ENCODE peak calls at places on chromosomes 1 and 21, in nine cellular contexts. C, S, V, N, B, O, F, T and W are unnamed samples.
A peak's percentile ranks its signal among the peaks of the same experiment; 100 is the strongest.

GRCh38 chr21:38567577-38568360 is 69.5 kb upstream of the ERG start:
- DNase-seq in T (no peak), N (peak; percentile 6), C (no peak), F (no peak), V (no peak), S (no peak), B (no peak), O (no peak), W (no peak)

GRCh38 chr1:51661081-51661518 is 44.2 kb downstream of the OSBPL9 start:
- DNase-seq in C (no peak), V (no peak), O (no peak), N (peak; percentile 96), S (no peak), F (peak; percentile 83), B (no peak), T (no peak), W (no peak)

GRCh38 chr21:16572032-16572431 is 842.2 kb downstream of the USP25 start:
- DNase-seq in T (no peak), F (peak; percentile 19), N (peak; percentile 77), S (no peak), V (no peak), C (no peak), B (no peak), O (no peak), W (no peak)

GRCh38 chr21:43345746-43346409 is 81.1 kb downstream of the SIK1 start:
- DNase-seq in N (peak; percentile 85), O (no peak), B (no peak), C (no peak), V (no peak), T (no peak), S (no peak), F (peak; percentile 66), W (no peak)

GRCh38 chr1:119001181-119002018 is 13.3 kb upstream of the TBX15 start:
- DNase-seq in C (no peak), S (no peak), O (no peak), V (no peak), F (no peak), T (no peak), N (no peak), B (no peak), W (no peak)

GRCh38 chr21:28074676-28075075 is 918.0 kb downstream of the LTN1 start:
- DNase-seq in T (no peak), F (no peak), C (no peak), B (no peak), S (no peak), V (no peak), O (no peak), N (no peak), W (no peak)

GRCh38 chr21:36716836-36717235 is 17.9 kb downstream of the SIM2 start:
- DNase-seq in F (no peak), B (no peak), T (no peak), V (no peak), S (no peak), O (no peak), C (no peak), N (no peak), W (no peak)

GRCh38 chr1:183215076-183215720 is 29.1 kb downstream of the LAMC2 start:
- DNase-seq in C (no peak), N (no peak), V (no peak), S (no peak), F (no peak), B (no peak), T (no peak), O (no peak), W (no peak)

DNA sequence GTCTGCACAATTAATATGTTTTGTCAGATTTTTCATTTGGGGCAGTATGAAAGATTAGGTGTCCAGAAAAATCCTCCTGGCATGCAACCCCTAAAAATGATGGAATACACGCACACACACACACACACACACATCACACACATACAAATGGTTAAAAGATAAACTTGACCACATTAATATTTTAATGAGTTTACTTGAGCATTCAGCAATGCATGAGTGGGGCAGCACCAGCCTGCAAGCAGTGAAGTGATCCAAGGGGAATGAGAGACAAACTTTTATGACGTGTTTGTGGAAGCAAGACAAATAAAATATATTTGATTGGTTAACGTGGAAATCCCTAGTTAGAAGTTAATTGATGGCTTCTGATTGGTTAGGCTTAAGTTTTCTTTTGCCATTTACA is 29.1 kb upstream of the SOAT1 start:
- DNase-seq in O (peak; percentile 33), S (no peak), V (no peak), B (no peak), F (no peak), C (no peak), N (no peak), T (no peak), W (no peak)
- H3K27ac ChIP-seq in O (peak overlapping the region; percentile 29), S (no peak overlapping the region), V (no peak overlapping the region), B (no peak overlapping the region), F (no peak overlapping the region), C (no peak overlapping the region), N (no peak overlapping the region), T (no peak overlapping the region), W (no peak overlapping the region)

GRCh38 chr1:153262462-153263157 is 3.1 kb downstream of the LORICRIN start:
- DNase-seq in C (no peak), N (no peak), S (no peak), O (no peak), B (no peak), F (no peak), T (no peak), V (no peak), W (no peak)
- H3K4me3 ChIP-seq in C (no peak overlapping the region), N (no peak overlapping the region), S (no peak overlapping the region), O (no peak overlapping the region), B (no peak overlapping the region), F (no peak overlapping the region), T (no peak overlapping the region), V (no peak overlapping the region), W (no peak overlapping the region)

DNA sequence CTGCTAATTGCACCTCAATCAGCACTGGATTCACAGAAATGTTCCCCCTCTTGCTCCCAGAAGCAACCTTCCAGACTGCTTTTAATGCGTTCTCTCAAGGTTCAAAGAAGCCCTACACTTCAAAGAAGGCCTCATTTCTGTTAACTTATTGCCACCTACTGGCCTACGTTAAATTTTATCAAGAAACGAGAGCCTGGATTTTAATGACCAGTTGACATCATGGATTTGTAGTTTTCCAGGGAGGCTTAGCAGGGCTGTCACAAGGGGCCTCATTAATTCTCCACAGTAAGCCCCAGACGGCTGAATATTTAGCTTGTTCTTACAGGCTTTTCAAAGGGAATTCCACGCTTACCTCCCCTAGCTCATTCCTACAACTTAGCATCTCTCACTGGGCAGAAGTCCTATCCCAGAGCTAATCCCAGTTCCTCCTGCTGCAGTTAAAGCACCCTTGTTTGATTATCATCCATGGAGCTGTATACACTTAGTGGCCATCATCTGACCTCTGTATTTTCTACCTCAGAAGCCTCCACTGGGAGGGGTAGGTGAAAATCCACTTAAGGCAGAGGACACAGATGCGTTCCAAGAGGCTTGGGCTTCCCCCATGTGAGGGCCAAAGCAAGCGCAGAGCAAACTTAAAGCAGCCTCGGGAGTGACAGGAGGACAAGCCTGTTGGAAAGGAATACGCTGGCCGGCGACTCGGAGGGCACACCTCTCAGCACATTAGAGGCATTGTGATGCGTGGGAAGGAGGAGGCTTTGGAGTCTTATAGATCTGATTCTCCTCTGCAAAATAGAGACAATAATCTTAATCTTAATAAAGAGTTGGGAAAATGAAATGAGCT is 32.2 kb upstream of the CYP4X1 start:
- DNase-seq in V (no peak), S (no peak), F (no peak), B (no peak), O (no peak), C (no peak), T (no peak), N (no peak), W (no peak)
- TF ChIP-seq CTCF in V (no peak), S (no peak), F (peak; percentile 54), B (peak; percentile 17), O (peak; percentile 49), C (no peak), T (peak; percentile 41), N (no peak), W (no peak)

DNA sequence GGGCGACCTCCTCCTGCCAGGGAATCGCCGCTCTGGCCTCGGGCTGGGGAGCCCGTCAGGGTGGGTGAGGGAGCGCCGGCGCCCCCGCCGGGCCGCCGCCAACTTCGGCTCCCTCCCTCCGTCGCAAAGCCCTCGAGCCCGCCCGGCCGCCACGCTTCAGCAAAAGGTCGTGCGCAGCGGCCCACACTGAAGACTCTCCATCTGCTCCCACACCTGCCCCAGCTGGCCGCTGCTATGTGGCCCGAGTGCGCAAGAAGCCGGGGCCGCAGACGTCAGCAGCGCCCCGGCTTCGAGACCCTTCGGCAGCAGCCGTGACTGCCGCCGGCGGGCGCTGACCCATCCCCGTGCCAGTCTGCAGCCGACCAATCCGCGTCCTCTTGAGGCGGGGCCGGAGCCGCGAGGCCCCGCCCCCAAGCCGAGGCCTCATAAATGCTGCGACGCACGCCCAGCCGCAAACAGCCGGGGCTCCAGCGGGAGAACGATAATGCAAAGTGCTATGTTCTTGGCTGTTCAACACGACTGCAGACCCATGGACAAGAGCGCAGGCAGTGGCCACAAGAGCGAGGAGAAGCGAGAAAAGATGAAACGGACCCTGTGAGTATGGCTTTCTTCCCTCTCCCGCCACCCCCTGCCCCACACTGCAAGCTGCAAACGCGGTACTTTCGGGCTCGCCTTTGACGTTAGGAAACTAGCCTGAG is at the start of gene RGS2:
- DNase-seq in N (peak; percentile 95), C (peak; percentile 86), S (peak; percentile 97), V (peak; percentile 95), F (peak; percentile 87), T (peak; percentile 94), B (peak; percentile 94), O (peak; percentile 94), W (peak; percentile 86)
- H3K27ac ChIP-seq in N (peak within 1 kb of the TSS; percentile 75), C (peak within 1 kb of the TSS; percentile 81), S (peak within 1 kb of the TSS; percentile 94), V (peak within 1 kb of the TSS; percentile 85), F (peak within 1 kb of the TSS; percentile 70), T (peak within 1 kb of the TSS; percentile 93), B (peak within 1 kb of the TSS; percentile 92), O (peak within 1 kb of the TSS; percentile 90), W (peak within 1 kb of the TSS; percentile 73)